ENCODE peak calls at places on chromosome 19, in seven cellular contexts. G is left lung, L is hepatocyte, Z is body of pancreas, H is adrenal gland, C is IMR-90, R is H1. F is an unnamed sample. For H3K4me1, the result is how much of the 10 kb centered on the place peaks cover.

GRCh38 chr19:8988204-8988603 is 22.0 kb downstream of the MUC16 start:
- DNase-seq in G (no peak), L (no peak), Z (no peak), H (no peak), C (no peak), R (no peak), F (peak)

GRCh38 chr19:10102787-10103236 is 334 bp upstream of the ANGPTL6 start:
- DNase-seq in G (peak), L (no peak), Z (no peak), H (no peak), C (no peak), R (no peak), F (no peak)

GRCh38 chr19:34504809-34505291 is 23.3 kb downstream of the WTIP start:
- DNase-seq in G (no peak), L (no peak), Z (no peak), H (no peak), C (no peak), R (no peak), F (no peak)

GRCh38 chr19:35618857-35619256 is 6.3 kb downstream of the HAUS5 start:
- DNase-seq in G (no peak), L (no peak), Z (no peak), H (no peak), C (no peak), R (no peak), F (no peak)

GRCh38 chr19:47729799-47730520 is 15.4 kb upstream of the NOP53 start:
- DNase-seq in G (peak), L (peak), Z (peak), H (peak), C (no peak), R (no peak), F (peak)

GRCh38 chr19:37329686-37330085 is 41.2 kb upstream of the ZNF527 start:
- DNase-seq in G (no peak), L (no peak), Z (no peak), H (no peak), C (no peak), R (no peak), F (no peak)

GRCh38 chr19:51514866-51515481 is 13.4 kb upstream of the SIGLEC12 start:
- DNase-seq in G (no peak), L (peak), Z (no peak), H (no peak), C (peak), R (no peak), F (peak)

GRCh38 chr19:46546194-46546896 is 50.7 kb upstream of the PNMA8B start:
- DNase-seq in G (no peak), L (peak), Z (peak), H (peak), C (peak), R (no peak), F (peak)

GRCh38 chr19:3818479-3818878 is 32.3 kb upstream of the MATK start:
- DNase-seq in G (no peak), L (no peak), Z (no peak), H (no peak), C (peak), R (no peak), F (no peak)

GRCh38 chr19:11293468-11294389 is 2.2 kb upstream of the TSPAN16 start:
- DNase-seq in G (peak), L (peak), Z (peak), H (peak), C (peak), R (peak), F (peak)

DNA sequence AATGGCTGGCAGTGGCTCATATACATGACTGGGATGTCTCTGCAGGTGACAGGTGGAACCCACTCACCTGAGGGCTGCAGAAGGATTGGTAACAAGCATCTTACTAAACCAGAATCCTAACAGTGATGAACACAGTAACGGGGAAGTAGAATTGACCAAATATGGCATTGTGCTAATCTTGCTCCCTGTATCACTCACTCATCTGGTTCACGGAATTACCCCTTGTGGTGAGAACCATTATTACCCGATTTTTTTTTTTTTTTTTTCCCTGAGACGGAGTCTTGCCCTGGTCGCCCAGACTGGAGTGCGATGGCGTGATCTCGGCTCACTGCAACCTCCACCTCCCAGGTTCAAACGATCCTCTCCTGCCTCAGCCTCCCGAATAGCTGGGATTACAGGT is 69.5 kb downstream of the PTPRS start:
- DNase-seq in G (peak), L (no peak), Z (no peak), H (no peak), C (no peak), R (no peak), F (peak)
- H3K4me3 ChIP-seq in G (no peak), L (no peak), Z (no peak), H (no peak), C (no peak), R (no peak), F (no peak)

GRCh38 chr19:38837656-38838121 is 6.1 kb upstream of the ECH1 start:
- DNase-seq in G (no peak), L (peak), Z (peak), H (no peak), C (peak), R (no peak), F (no peak)

GRCh38 chr19:38834590-38834989 is 3.0 kb upstream of the ECH1 start:
- DNase-seq in G (no peak), L (no peak), Z (no peak), H (no peak), C (no peak), R (no peak), F (no peak)

GRCh38 chr19:38838208-38838985 is 6.8 kb upstream of the ECH1 start:
- DNase-seq in G (no peak), L (peak), Z (peak), H (no peak), C (no peak), R (no peak), F (no peak)

GRCh38 chr19:38837304-38837626 is 5.7 kb upstream of the ECH1 start:
- DNase-seq in G (no peak), L (peak), Z (no peak), H (no peak), C (no peak), R (no peak), F (no peak)

GRCh38 chr19:38836438-38837303 is 5.1 kb upstream of the ECH1 start:
- DNase-seq in G (no peak), L (no peak), Z (no peak), H (no peak), C (no peak), R (no peak), F (no peak)
- H3K27ac ChIP-seq in G (peak), L (peak), Z (peak), H (peak), C (peak), R (no peak), F (no peak)

GRCh38 chr19:13024126-13024957 is 29.1 kb downstream of the NFIX start:
- DNase-seq in G (peak), L (no peak), Z (no peak), H (peak), C (peak), R (no peak), F (no peak)

GRCh38 chr19:13026478-13026999 is 31.3 kb downstream of the NFIX start:
- DNase-seq in G (no peak), L (peak), Z (peak), H (no peak), C (peak), R (no peak), F (no peak)

GRCh38 chr19:13023666-13024065 is 28.4 kb downstream of the NFIX start:
- DNase-seq in G (no peak), L (no peak), Z (no peak), H (no peak), C (no peak), R (no peak), F (no peak)

GRCh38 chr19:13025819-13026477 is 30.7 kb downstream of the NFIX start:
- DNase-seq in G (peak), L (no peak), Z (no peak), H (no peak), C (no peak), R (no peak), F (no peak)

DNA sequence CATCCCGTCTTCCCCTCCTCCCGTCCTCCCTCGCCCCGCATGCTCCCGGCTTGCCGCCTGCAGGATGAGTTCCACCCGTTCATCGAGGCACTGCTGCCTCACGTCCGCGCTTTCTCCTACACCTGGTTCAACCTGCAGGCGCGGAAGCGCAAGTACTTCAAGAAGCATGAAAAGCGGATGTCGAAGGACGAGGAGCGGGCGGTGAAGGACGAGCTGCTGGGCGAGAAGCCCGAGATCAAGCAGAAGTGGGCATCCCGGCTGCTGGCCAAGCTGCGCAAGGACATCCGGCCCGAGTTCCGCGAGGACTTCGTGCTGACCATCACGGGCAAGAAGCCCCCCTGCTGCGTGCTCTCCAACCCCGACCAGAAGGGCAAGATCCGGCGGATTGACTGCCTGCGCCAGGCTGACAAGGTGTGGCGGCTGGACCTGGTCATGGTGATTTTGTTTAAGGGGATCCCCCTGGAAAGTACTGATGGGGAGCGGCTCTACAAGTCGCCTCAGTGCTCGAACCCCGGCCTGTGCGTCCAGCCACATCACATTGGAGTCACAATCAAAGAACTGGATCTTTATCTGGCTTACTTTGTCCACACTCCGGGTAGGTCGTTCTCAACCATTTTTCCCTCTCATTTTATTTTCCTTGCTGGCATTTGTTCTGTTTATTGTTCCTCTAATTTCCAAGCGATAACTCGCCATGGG is 29.8 kb downstream of the NFIX start:
- DNase-seq in G (peak), L (no peak), Z (no peak), H (no peak), C (no peak), R (no peak), F (no peak)
- H3K4me1 ChIP-seq in G (half or more), L (under half), Z (half or more), H (under half), C (under half), R (under half), F (under half)

GRCh38 chr19:40567750-40568494 is 8.8 kb upstream of the SHKBP1 start:
- DNase-seq in G (peak), L (no peak), Z (no peak), H (no peak), C (no peak), R (no peak), F (no peak)
- H3K4me3 ChIP-seq in G (peak), L (no peak), Z (no peak), H (peak), C (peak), R (peak), F (no peak)

DNA sequence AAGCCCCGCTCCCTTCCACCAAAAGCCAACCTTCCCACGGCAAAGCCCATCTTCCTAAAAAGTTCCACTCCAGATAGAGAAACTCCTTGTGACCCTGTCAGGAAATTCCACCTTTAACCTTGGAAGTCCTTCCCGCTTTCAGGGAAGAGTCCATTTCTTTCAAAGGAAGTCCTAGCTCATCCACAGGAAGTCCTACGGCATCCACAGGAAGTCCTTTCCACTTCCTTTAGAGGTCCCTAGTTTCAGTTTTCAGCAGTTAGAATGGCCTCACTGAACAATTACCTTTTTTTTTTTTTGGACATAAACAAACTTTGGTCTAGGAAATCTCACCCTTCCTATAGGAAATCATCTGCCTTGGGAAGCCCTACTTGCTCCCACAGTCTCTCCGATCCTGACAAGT is 31.7 kb downstream of the TRPM4 start:
- DNase-seq in G (no peak), L (no peak), Z (no peak), H (no peak), C (no peak), R (no peak), F (no peak)
- H3K27ac ChIP-seq in G (peak), L (no peak), Z (no peak), H (peak), C (no peak), R (no peak), F (no peak)

GRCh38 chr19:54435551-54436016 is 13.4 kb upstream of the LENG8 start:
- DNase-seq in G (no peak), L (no peak), Z (no peak), H (no peak), C (no peak), R (no peak), F (no peak)
- H3K4me1 ChIP-seq in G (under half), L (under half), Z (half or more), H (under half), C (under half), R (under half), F (under half)

DNA sequence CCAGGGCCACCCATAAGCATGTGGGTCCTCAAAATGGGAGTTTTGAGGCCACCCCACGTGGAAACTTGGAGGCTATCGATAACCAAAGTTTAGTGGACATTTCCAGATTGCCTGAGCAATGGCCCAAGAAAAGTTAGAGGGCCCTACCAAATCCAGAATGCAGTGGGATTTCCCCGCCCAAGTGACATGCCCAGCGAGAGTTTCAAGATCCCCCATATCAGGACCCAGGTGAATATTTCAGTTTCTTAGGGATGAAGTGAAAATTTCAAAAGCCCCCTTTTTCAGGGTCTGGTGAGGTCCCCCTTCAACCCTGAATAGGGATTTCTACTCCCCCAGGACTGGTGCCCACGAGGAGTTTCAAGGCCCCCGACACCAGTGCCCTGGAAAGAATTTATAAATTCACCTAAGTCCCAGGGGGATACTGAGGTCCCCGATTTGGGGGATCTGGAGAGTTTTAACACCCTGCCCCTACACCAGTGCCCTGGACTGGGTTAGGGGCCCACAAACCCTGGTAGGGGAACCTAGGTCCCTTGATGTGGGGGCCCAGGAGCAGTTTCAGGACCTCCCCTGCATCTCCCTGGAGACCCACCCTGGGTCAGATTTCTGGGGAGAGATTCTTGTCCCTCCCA is 695 bp downstream of the BST2 start:
- DNase-seq in G (no peak), L (no peak), Z (no peak), H (no peak), C (no peak), R (no peak), F (no peak)
- H3K4me3 ChIP-seq in G (peak), L (no peak), Z (no peak), H (peak), C (no peak), R (peak), F (no peak)